ENCODE peak calls at places on chromosomes 11 and 22, in five cellular contexts. One of them, this sample, is unnamed.

GRCh38 chr11:119363874-119364590 is 17.5 kb downstream of the USP2 start:
- DNase-seq in sigmoid colon: peak; percentile 81
- DNase-seq in spleen: peak; percentile 86
- DNase-seq in IMR-90: no peak
- DNase-seq in GM12878: no peak
- DNase-seq in this sample: no peak

GRCh38 chr11:117366183-117366582 is 38.5 kb downstream of the CEP164 start:
- DNase-seq in sigmoid colon: no peak
- DNase-seq in spleen: no peak
- DNase-seq in IMR-90: no peak
- DNase-seq in GM12878: no peak
- DNase-seq in this sample: no peak

GRCh38 chr22:46931414-46931813 is 169.0 kb downstream of the TBC1D22A start:
- DNase-seq in spleen: no peak
- DNase-seq in GM12878: no peak
- DNase-seq in IMR-90: no peak
- DNase-seq in sigmoid colon: no peak
- DNase-seq in this sample: peak; percentile 5

GRCh38 chr11:6431861-6432260 is 8.9 kb downstream of the HPX start:
- DNase-seq in GM12878: no peak
- DNase-seq in IMR-90: peak; percentile 65
- DNase-seq in sigmoid colon: no peak
- DNase-seq in spleen: no peak
- DNase-seq in this sample: peak; percentile 6

GRCh38 chr11:111729441-111729840 is 36.7 kb downstream of the PPP2R1B start:
- DNase-seq in GM12878: no peak
- DNase-seq in IMR-90: peak; percentile 43
- DNase-seq in sigmoid colon: no peak
- DNase-seq in spleen: no peak
- DNase-seq in this sample: no peak

GRCh38 chr11:3107608-3108182 is 50.5 kb upstream of the CARS1 start:
- DNase-seq in IMR-90: no peak
- DNase-seq in spleen: no peak
- DNase-seq in GM12878: no peak
- DNase-seq in sigmoid colon: peak; percentile 62
- DNase-seq in this sample: no peak

GRCh38 chr11:70656293-70656692 is 258.0 kb downstream of the CTTN start:
- DNase-seq in IMR-90: no peak
- DNase-seq in sigmoid colon: no peak
- DNase-seq in GM12878: no peak
- DNase-seq in spleen: no peak
- DNase-seq in this sample: no peak

GRCh38 chr11:75506827-75507226 is 18.9 kb downstream of the GDPD5 start:
- DNase-seq in IMR-90: no peak
- DNase-seq in sigmoid colon: no peak
- DNase-seq in spleen: no peak
- DNase-seq in GM12878: no peak
- DNase-seq in this sample: no peak

GRCh38 chr11:19237381-19237780 is 3.4 kb downstream of the E2F8 start:
- DNase-seq in spleen: no peak
- DNase-seq in sigmoid colon: no peak
- DNase-seq in GM12878: no peak
- DNase-seq in IMR-90: no peak
- DNase-seq in this sample: no peak

GRCh38 chr11:102794382-102794781 is 3.6 kb downstream of the MMP1 start:
- DNase-seq in spleen: no peak
- DNase-seq in IMR-90: peak; percentile 50
- DNase-seq in sigmoid colon: no peak
- DNase-seq in GM12878: no peak
- DNase-seq in this sample: peak; percentile 40

GRCh38 chr11:23212829-23213228 is 352.6 kb upstream of the CCDC179 start:
- DNase-seq in GM12878: no peak
- DNase-seq in IMR-90: no peak
- DNase-seq in spleen: no peak
- DNase-seq in sigmoid colon: no peak
- DNase-seq in this sample: no peak

GRCh38 chr11:109037856-109038780 is 373.2 kb downstream of the DDX10 start:
- DNase-seq in sigmoid colon: no peak
- DNase-seq in IMR-90: peak; percentile 61
- DNase-seq in GM12878: no peak
- DNase-seq in spleen: no peak
- DNase-seq in this sample: no peak

GRCh38 chr11:44680982-44681597 is 45.7 kb upstream of the TSPAN18 start:
- DNase-seq in spleen: no peak
- DNase-seq in GM12878: no peak
- DNase-seq in IMR-90: no peak
- DNase-seq in sigmoid colon: no peak
- DNase-seq in this sample: no peak

GRCh38 chr11:72661486-72661885 is 12.7 kb downstream of the PDE2A start:
- DNase-seq in GM12878: no peak
- DNase-seq in sigmoid colon: no peak
- DNase-seq in spleen: no peak
- DNase-seq in IMR-90: no peak
- DNase-seq in this sample: no peak

GRCh38 chr11:58647141-58647699 is 24.8 kb downstream of the CNTF start:
- DNase-seq in IMR-90: no peak
- DNase-seq in GM12878: peak; percentile 48
- DNase-seq in spleen: no peak
- DNase-seq in sigmoid colon: no peak
- DNase-seq in this sample: no peak
- TF ChIP-seq CTCF in IMR-90: no peak
- TF ChIP-seq CTCF in GM12878: no peak
- TF ChIP-seq CTCF in spleen: no peak
- TF ChIP-seq CTCF in sigmoid colon: no peak
- TF ChIP-seq CTCF in this sample: no peak

GRCh38 chr22:31977141-31977781 is 32.9 kb downstream of the YWHAH start:
- DNase-seq in sigmoid colon: peak; percentile 75
- DNase-seq in GM12878: peak; percentile 24
- DNase-seq in IMR-90: peak; percentile 54
- DNase-seq in spleen: peak; percentile 86
- DNase-seq in this sample: peak; percentile 50

GRCh38 chr22:31972180-31972579 is 27.8 kb downstream of the YWHAH start:
- DNase-seq in spleen: no peak
- DNase-seq in sigmoid colon: no peak
- DNase-seq in IMR-90: no peak
- DNase-seq in GM12878: no peak
- DNase-seq in this sample: no peak

GRCh38 chr22:31973739-31974138 is 29.4 kb downstream of the YWHAH start:
- DNase-seq in sigmoid colon: no peak
- DNase-seq in spleen: no peak
- DNase-seq in GM12878: no peak
- DNase-seq in IMR-90: no peak
- DNase-seq in this sample: no peak

GRCh38 chr22:31980628-31981027 is 36.3 kb downstream of the YWHAH start:
- DNase-seq in spleen: no peak
- DNase-seq in sigmoid colon: no peak
- DNase-seq in GM12878: no peak
- DNase-seq in IMR-90: no peak
- DNase-seq in this sample: no peak

GRCh38 chr22:31977939-31978338 is 33.6 kb downstream of the YWHAH start:
- DNase-seq in IMR-90: no peak
- DNase-seq in sigmoid colon: no peak
- DNase-seq in GM12878: no peak
- DNase-seq in spleen: no peak
- DNase-seq in this sample: no peak
- H3K4me3 ChIP-seq in IMR-90: no peak overlapping the region
- H3K4me3 ChIP-seq in sigmoid colon: no peak overlapping the region
- H3K4me3 ChIP-seq in GM12878: no peak overlapping the region
- H3K4me3 ChIP-seq in spleen: no peak overlapping the region
- H3K4me3 ChIP-seq in this sample: no peak overlapping the region

GRCh38 chr11:62645934-62646824 is at the start of gene GANAB:
- DNase-seq in sigmoid colon: peak; percentile 100
- DNase-seq in GM12878: peak; percentile 82
- DNase-seq in spleen: peak; percentile 99
- DNase-seq in IMR-90: peak; percentile 96
- DNase-seq in this sample: peak; percentile 91
- TF ChIP-seq CTCF in sigmoid colon: no peak
- TF ChIP-seq CTCF in GM12878: no peak
- TF ChIP-seq CTCF in spleen: no peak
- TF ChIP-seq CTCF in IMR-90: no peak
- TF ChIP-seq CTCF in this sample: no peak

GRCh38 chr22:38455530-38456271 is 702 bp upstream of the KCNJ4 start:
- DNase-seq in GM12878: no peak
- DNase-seq in sigmoid colon: no peak
- DNase-seq in IMR-90: peak; percentile 26
- DNase-seq in spleen: no peak
- DNase-seq in this sample: no peak
- H3K4me3 ChIP-seq in GM12878: no peak overlapping the region
- H3K4me3 ChIP-seq in sigmoid colon: peak overlapping the region; percentile 52
- H3K4me3 ChIP-seq in IMR-90: peak overlapping the region; percentile 37
- H3K4me3 ChIP-seq in spleen: peak overlapping the region; percentile 71
- H3K4me3 ChIP-seq in this sample: peak overlapping the region; percentile 27

This sample was measured in HFF-Myc.